ENCODE peak calls at places on chromosomes 13 and 19, in four cellular contexts. H is SK-N-SH, X is PC-3, P is HCT116. K is an unnamed sample.

GRCh38 chr19:40801449-40802299 is 2.7 kb downstream of the EGLN2 start:
- DNase-seq in H (no peak), X (no peak), P (no peak), K (no peak)

GRCh38 chr19:4052114-4052992 is 14.3 kb downstream of the ZBTB7A start:
- DNase-seq in H (no peak), X (peak), P (no peak), K (no peak)

GRCh38 chr13:60121288-60121687 is 42.4 kb downstream of the DIAPH3 start:
- DNase-seq in H (no peak), X (no peak), P (no peak), K (no peak)

GRCh38 chr19:5132698-5133651 is 164.1 kb downstream of the KDM4B start:
- DNase-seq in H (no peak), X (no peak), P (no peak), K (no peak)

GRCh38 chr19:11435833-11436313 is 438 bp downstream of the PRKCSH start:
- DNase-seq in H (peak), X (peak), P (no peak), K (peak)

GRCh38 chr19:18718015-18718526 is 34.6 kb downstream of the CRTC1 start:
- DNase-seq in H (peak), X (no peak), P (no peak), K (no peak)

GRCh38 chr13:25783480-25784081 is 268.2 kb downstream of the SHISA2 start:
- DNase-seq in H (no peak), X (no peak), P (no peak), K (no peak)

GRCh38 chr19:4369888-4370260 is 26.5 kb downstream of the MPND start:
- DNase-seq in H (no peak), X (no peak), P (no peak), K (peak)

GRCh38 chr19:13849991-13850909 is 26.7 kb upstream of the NANOS3 start:
- DNase-seq in H (peak), X (peak), P (no peak), K (peak)

GRCh38 chr13:38566526-38566925 is 120.4 kb upstream of the FREM2 start:
- DNase-seq in H (peak), X (no peak), P (no peak), K (no peak)

GRCh38 chr19:8041553-8041952 is 11.0 kb upstream of the CCL25 start:
- DNase-seq in H (no peak), X (no peak), P (no peak), K (no peak)

GRCh38 chr19:29578349-29578748 is 27.7 kb upstream of the POP4 start:
- DNase-seq in H (no peak), X (no peak), P (no peak), K (no peak)

GRCh38 chr19:604355-604754 is 14.7 kb downstream of the HCN2 start:
- DNase-seq in H (peak), X (no peak), P (no peak), K (no peak)

GRCh38 chr19:4014541-4015491 is 7.3 kb downstream of the PIAS4 start:
- DNase-seq in H (peak), X (no peak), P (no peak), K (peak)

GRCh38 chr13:109704771-109705628 is 81.4 kb downstream of the IRS2 start:
- DNase-seq in H (no peak), X (peak), P (no peak), K (no peak)

GRCh38 chr19:1449467-1450442 is at the start of gene APC2:
- DNase-seq in H (peak), X (no peak), P (no peak), K (peak)

GRCh38 chr13:22311734-22312404 is 641.0 kb downstream of the FGF9 start:
- DNase-seq in H (no peak), X (no peak), P (no peak), K (no peak)

GRCh38 chr19:46197314-46198070 is 32.0 kb upstream of the IGFL1 start:
- DNase-seq in H (no peak), X (no peak), P (no peak), K (no peak)

GRCh38 chr13:42396501-42396900 is 124.5 kb downstream of the AKAP11 start:
- DNase-seq in H (no peak), X (peak), P (no peak), K (no peak)

GRCh38 chr19:54141356-54141755 is 3.8 kb downstream of the CNOT3 start:
- DNase-seq in H (no peak), X (no peak), P (no peak), K (no peak)

GRCh38 chr19:23991170-23991569 is 76.5 kb downstream of the ZNF726 start:
- DNase-seq in H (no peak), X (peak), P (no peak), K (no peak)

GRCh38 chr19:39913682-39914333 is 20.6 kb downstream of the FCGBP start:
- DNase-seq in H (no peak), X (no peak), P (no peak), K (no peak)

GRCh38 chr13:52034616-52035226 is 10.2 kb downstream of the UTP14C start:
- DNase-seq in H (no peak), X (no peak), P (no peak), K (no peak)

DNA sequence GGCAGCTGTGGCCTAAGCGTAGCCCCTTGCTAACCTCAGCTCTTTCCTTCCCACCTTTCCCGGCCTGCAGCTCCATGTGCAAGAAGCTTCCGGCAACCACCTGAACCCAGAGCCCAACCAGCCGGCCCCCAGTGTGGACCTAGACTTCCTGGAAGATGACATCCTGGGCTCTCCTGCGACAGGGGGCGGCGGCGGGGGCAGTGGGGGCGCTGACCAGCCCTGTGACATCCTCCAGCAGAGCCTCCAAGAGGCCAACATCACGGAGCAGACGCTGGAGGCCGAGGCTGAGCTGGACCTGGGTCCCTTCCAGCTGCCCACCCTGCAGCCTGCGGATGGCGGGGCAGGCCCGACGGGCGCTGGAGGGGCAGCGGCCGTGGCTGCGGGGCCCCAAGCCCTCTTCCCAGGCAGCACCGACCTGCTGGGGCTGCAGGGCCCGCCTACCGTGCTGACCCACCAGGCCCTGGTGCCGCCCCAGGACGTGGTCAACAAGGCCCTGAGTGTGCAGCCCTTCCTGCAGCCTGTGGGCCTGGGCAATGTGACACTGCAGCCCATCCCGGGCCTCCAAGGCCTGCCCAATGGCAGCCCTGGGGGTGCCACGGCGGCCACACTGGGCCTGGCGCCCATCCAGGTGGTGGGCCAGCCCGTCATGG is 33.8 kb upstream of the EHD2 start:
- DNase-seq in H (no peak), X (no peak), P (no peak), K (no peak)
- TF ChIP-seq EZH2phosphoT487 in H (no peak), X (no peak), P (no peak), K (no peak)

GRCh38 chr13:113110048-113110851 is 4.7 kb downstream of the F7 start:
- DNase-seq in H (peak), X (no peak), P (no peak), K (no peak)
- H3K9ac ChIP-seq in H (no peak), X (no peak), P (no peak), K (no peak)

GRCh38 chr13:102584423-102584822 is 12.4 kb upstream of the TPP2 start:
- DNase-seq in H (no peak), X (no peak), P (no peak), K (no peak)
- H2AFZ ChIP-seq in H (no peak), X (no peak), P (no peak), K (peak)

DNA sequence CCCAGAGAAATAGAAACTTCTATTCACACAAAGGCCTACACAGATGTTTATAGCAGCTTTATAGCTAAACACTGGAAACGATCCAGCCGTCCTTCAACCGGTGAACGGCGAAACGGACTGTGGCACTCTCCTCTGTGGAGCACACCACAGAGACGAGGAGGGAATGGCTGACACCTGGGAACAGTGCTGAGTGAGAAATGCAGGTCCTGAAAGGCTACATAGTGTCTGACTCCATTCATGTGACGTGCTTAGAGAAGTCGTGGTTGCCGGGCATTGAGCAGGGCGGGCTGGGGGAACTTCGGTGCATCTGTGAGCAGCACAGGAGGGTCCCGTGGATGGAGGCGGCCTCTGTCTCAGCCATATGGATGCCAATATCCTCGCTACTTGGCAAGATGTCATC is 3.1 kb upstream of the GRK1 start:
- DNase-seq in H (no peak), X (no peak), P (no peak), K (no peak)
- TF ChIP-seq EZH2phosphoT487 in H (no peak), X (no peak), P (no peak), K (no peak)

GRCh38 chr13:113029061-113029445 is 60.0 kb downstream of the MCF2L start:
- DNase-seq in H (no peak), X (no peak), P (no peak), K (no peak)
- H3K9ac ChIP-seq in H (no peak), X (no peak), P (no peak), K (no peak)

DNA sequence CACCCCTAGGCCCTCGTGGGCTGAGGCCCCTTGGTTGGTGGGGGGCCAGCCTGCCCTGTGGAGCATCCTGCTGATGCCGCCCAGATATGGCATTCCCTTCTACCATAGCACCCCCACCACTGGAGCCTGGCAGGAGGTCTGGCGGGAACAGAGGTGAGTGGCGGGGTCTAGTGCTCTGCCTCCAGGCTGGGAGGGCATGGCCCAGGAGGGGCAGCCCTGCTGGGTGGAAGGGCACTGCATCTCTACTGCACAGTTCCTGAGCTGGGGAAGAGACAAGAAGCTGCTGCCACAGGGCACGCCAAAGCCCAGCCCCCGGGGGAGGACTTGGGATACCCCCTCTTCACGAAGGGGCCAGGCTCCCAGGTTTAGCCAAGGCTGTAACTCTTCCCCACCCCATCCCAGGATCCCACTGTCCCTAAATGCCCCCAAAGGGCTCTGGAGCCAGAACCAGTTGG is 2.4 kb upstream of the KMT2B start:
- DNase-seq in H (no peak), X (no peak), P (no peak), K (no peak)
- H2AFZ ChIP-seq in H (no peak), X (no peak), P (no peak), K (no peak)

DNA sequence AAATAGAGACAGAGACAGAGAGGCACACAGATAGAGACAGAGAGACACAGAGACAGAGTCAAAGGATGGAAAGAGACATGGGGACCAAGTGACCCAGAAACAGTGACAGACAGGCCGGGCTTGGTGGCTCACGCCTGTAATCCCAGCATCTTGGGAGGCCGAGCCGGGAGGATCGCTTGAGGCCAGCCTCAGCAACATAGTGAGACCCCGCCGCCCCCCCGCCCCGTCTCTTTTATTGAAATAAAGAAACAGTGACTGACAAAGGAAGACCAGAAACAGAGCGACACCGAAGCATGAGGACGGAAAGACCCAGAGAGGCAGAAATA is 848 bp upstream of the NECTIN2 start:
- DNase-seq in H (no peak), X (no peak), P (no peak), K (no peak)
- TF ChIP-seq EZH2phosphoT487 in H (no peak), X (no peak), P (no peak), K (no peak)

K was measured in neural progenitor cell.